ENCODE peak calls at places on chromosomes 3 and 15, in five cellular contexts. One of them, this sample, is unnamed.

GRCh38 chr3:108388136-108389132 is 92.1 kb downstream of the HHLA2 start:
- DNase-seq in CD4-positive, alpha-beta T cell: no peak
- DNase-seq in adrenal gland: no peak
- DNase-seq in iris pigment epithelial cell: peak
- DNase-seq in stimulated activated CD4-positive, alpha-beta T cell treated with anti-CD3 and anti-CD28 coated beads, Interleukin-15, amount 100 ng/mL, for 1 hour: no peak
- DNase-seq in this sample: no peak

GRCh38 chr3:128133273-128133883 is 9.8 kb upstream of the RUVBL1 start:
- DNase-seq in CD4-positive, alpha-beta T cell: peak
- DNase-seq in adrenal gland: peak
- DNase-seq in iris pigment epithelial cell: peak
- DNase-seq in stimulated activated CD4-positive, alpha-beta T cell treated with anti-CD3 and anti-CD28 coated beads, Interleukin-15, amount 100 ng/mL, for 1 hour: no peak
- DNase-seq in this sample: peak

GRCh38 chr3:177647876-177648275 is 450.6 kb upstream of the TBL1XR1 start:
- DNase-seq in CD4-positive, alpha-beta T cell: no peak
- DNase-seq in adrenal gland: no peak
- DNase-seq in iris pigment epithelial cell: no peak
- DNase-seq in stimulated activated CD4-positive, alpha-beta T cell treated with anti-CD3 and anti-CD28 coated beads, Interleukin-15, amount 100 ng/mL, for 1 hour: no peak
- DNase-seq in this sample: no peak

GRCh38 chr3:172675371-172676193 is 35.3 kb downstream of the NCEH1 start:
- DNase-seq in CD4-positive, alpha-beta T cell: no peak
- DNase-seq in adrenal gland: no peak
- DNase-seq in iris pigment epithelial cell: peak
- DNase-seq in stimulated activated CD4-positive, alpha-beta T cell treated with anti-CD3 and anti-CD28 coated beads, Interleukin-15, amount 100 ng/mL, for 1 hour: no peak
- DNase-seq in this sample: peak

GRCh38 chr15:89444855-89445254 is 51.5 kb downstream of the RHCG start:
- DNase-seq in CD4-positive, alpha-beta T cell: no peak
- DNase-seq in adrenal gland: no peak
- DNase-seq in iris pigment epithelial cell: no peak
- DNase-seq in stimulated activated CD4-positive, alpha-beta T cell treated with anti-CD3 and anti-CD28 coated beads, Interleukin-15, amount 100 ng/mL, for 1 hour: no peak
- DNase-seq in this sample: no peak

GRCh38 chr15:32982001-32982400 is 212.5 kb downstream of the FMN1 start:
- DNase-seq in CD4-positive, alpha-beta T cell: no peak
- DNase-seq in adrenal gland: no peak
- DNase-seq in iris pigment epithelial cell: no peak
- DNase-seq in stimulated activated CD4-positive, alpha-beta T cell treated with anti-CD3 and anti-CD28 coated beads, Interleukin-15, amount 100 ng/mL, for 1 hour: no peak
- DNase-seq in this sample: peak

GRCh38 chr3:33047842-33048834 is 48.8 kb downstream of the GLB1 start:
- DNase-seq in CD4-positive, alpha-beta T cell: peak
- DNase-seq in adrenal gland: no peak
- DNase-seq in iris pigment epithelial cell: no peak
- DNase-seq in stimulated activated CD4-positive, alpha-beta T cell treated with anti-CD3 and anti-CD28 coated beads, Interleukin-15, amount 100 ng/mL, for 1 hour: no peak
- DNase-seq in this sample: no peak

GRCh38 chr3:28028554-28028953 is 212.9 kb upstream of the CMC1 start:
- DNase-seq in CD4-positive, alpha-beta T cell: no peak
- DNase-seq in adrenal gland: no peak
- DNase-seq in iris pigment epithelial cell: no peak
- DNase-seq in stimulated activated CD4-positive, alpha-beta T cell treated with anti-CD3 and anti-CD28 coated beads, Interleukin-15, amount 100 ng/mL, for 1 hour: no peak
- DNase-seq in this sample: no peak

GRCh38 chr3:35710554-35710953 is 71.2 kb downstream of the ARPP21 start:
- DNase-seq in CD4-positive, alpha-beta T cell: no peak
- DNase-seq in adrenal gland: no peak
- DNase-seq in iris pigment epithelial cell: no peak
- DNase-seq in stimulated activated CD4-positive, alpha-beta T cell treated with anti-CD3 and anti-CD28 coated beads, Interleukin-15, amount 100 ng/mL, for 1 hour: no peak
- DNase-seq in this sample: no peak

GRCh38 chr15:68303134-68303533 is 25.6 kb downstream of the FEM1B start:
- DNase-seq in CD4-positive, alpha-beta T cell: no peak
- DNase-seq in adrenal gland: peak
- DNase-seq in iris pigment epithelial cell: no peak
- DNase-seq in stimulated activated CD4-positive, alpha-beta T cell treated with anti-CD3 and anti-CD28 coated beads, Interleukin-15, amount 100 ng/mL, for 1 hour: no peak
- DNase-seq in this sample: no peak

GRCh38 chr3:67416703-67417102 is 237.7 kb downstream of the SUCLG2 start:
- DNase-seq in CD4-positive, alpha-beta T cell: no peak
- DNase-seq in adrenal gland: no peak
- DNase-seq in iris pigment epithelial cell: no peak
- DNase-seq in stimulated activated CD4-positive, alpha-beta T cell treated with anti-CD3 and anti-CD28 coated beads, Interleukin-15, amount 100 ng/mL, for 1 hour: no peak
- DNase-seq in this sample: no peak

GRCh38 chr3:10505050-10505790 is at the start of gene ATP2B2:
- DNase-seq in CD4-positive, alpha-beta T cell: no peak
- DNase-seq in adrenal gland: no peak
- DNase-seq in iris pigment epithelial cell: no peak
- DNase-seq in stimulated activated CD4-positive, alpha-beta T cell treated with anti-CD3 and anti-CD28 coated beads, Interleukin-15, amount 100 ng/mL, for 1 hour: no peak
- DNase-seq in this sample: no peak

GRCh38 chr15:37056168-37056893 is 44.0 kb downstream of the MEIS2 start:
- DNase-seq in CD4-positive, alpha-beta T cell: no peak
- DNase-seq in adrenal gland: no peak
- DNase-seq in iris pigment epithelial cell: no peak
- DNase-seq in stimulated activated CD4-positive, alpha-beta T cell treated with anti-CD3 and anti-CD28 coated beads, Interleukin-15, amount 100 ng/mL, for 1 hour: no peak
- DNase-seq in this sample: no peak

GRCh38 chr3:47421741-47422649 is 41.2 kb downstream of the PTPN23 start:
- DNase-seq in CD4-positive, alpha-beta T cell: no peak
- DNase-seq in adrenal gland: peak
- DNase-seq in iris pigment epithelial cell: peak
- DNase-seq in stimulated activated CD4-positive, alpha-beta T cell treated with anti-CD3 and anti-CD28 coated beads, Interleukin-15, amount 100 ng/mL, for 1 hour: no peak
- DNase-seq in this sample: no peak

GRCh38 chr3:171234298-171235020 is 207.9 kb upstream of the SLC2A2 start:
- DNase-seq in CD4-positive, alpha-beta T cell: no peak
- DNase-seq in adrenal gland: no peak
- DNase-seq in iris pigment epithelial cell: no peak
- DNase-seq in stimulated activated CD4-positive, alpha-beta T cell treated with anti-CD3 and anti-CD28 coated beads, Interleukin-15, amount 100 ng/mL, for 1 hour: no peak
- DNase-seq in this sample: no peak

GRCh38 chr15:84752195-84752594 is 3.8 kb downstream of the ZNF592 start:
- DNase-seq in CD4-positive, alpha-beta T cell: no peak
- DNase-seq in adrenal gland: no peak
- DNase-seq in iris pigment epithelial cell: no peak
- DNase-seq in stimulated activated CD4-positive, alpha-beta T cell treated with anti-CD3 and anti-CD28 coated beads, Interleukin-15, amount 100 ng/mL, for 1 hour: no peak
- DNase-seq in this sample: no peak

This sample was measured in HFF-Myc.